ENCODE peak calls at places on chromosomes 4 and X, in nine cellular contexts. F, D, C, G, W, J, V, B and P are unnamed samples.

GRCh38 chrX:11113731-11114130 is 2.6 kb downstream of the HCCS start:
- DNase-seq in F (no peak), D (no peak), C (no peak), G (no peak), W (no peak), J (no peak), V (no peak), B (no peak), P (peak; percentile 15)

GRCh38 chrX:73964607-73965006 is 339.4 kb upstream of the ZCCHC13 start:
- DNase-seq in F (no peak), D (no peak), C (no peak), G (no peak), W (no peak), J (no peak), V (no peak), B (no peak), P (no peak)

GRCh38 chrX:131747173-131747572 is 203.3 kb downstream of the OR13H1 start:
- DNase-seq in F (peak; percentile 86), D (peak; percentile 85), C (no peak), G (peak; percentile 39), W (peak; percentile 76), J (peak; percentile 62), V (peak; percentile 67), B (peak; percentile 76), P (peak; percentile 89)

GRCh38 chr4:138500869-138501268 is 258.7 kb upstream of the SLC7A11 start:
- DNase-seq in F (no peak), D (no peak), C (no peak), G (no peak), W (no peak), J (no peak), V (no peak), B (no peak), P (no peak)

GRCh38 chr4:40992472-40993298 is 221.7 kb downstream of the APBB2 start:
- DNase-seq in F (no peak), D (no peak), C (no peak), G (no peak), W (no peak), J (no peak), V (no peak), B (no peak), P (peak; percentile 68)

GRCh38 chrX:69127466-69127865 is 37.8 kb downstream of the PJA1 start:
- DNase-seq in F (no peak), D (no peak), C (no peak), G (no peak), W (no peak), J (no peak), V (no peak), B (no peak), P (no peak)

GRCh38 chr4:149465941-149466340 is 349.7 kb downstream of the IQCM start:
- DNase-seq in F (no peak), D (no peak), C (no peak), G (no peak), W (no peak), J (no peak), V (no peak), B (no peak), P (no peak)

GRCh38 chr4:102172341-102172740 is 172.9 kb downstream of the SLC39A8 start:
- DNase-seq in F (no peak), D (no peak), C (no peak), G (no peak), W (no peak), J (no peak), V (no peak), B (no peak), P (no peak)

GRCh38 chr4:21885241-21885640 is 63.3 kb downstream of the KCNIP4 start:
- DNase-seq in F (no peak), D (no peak), C (no peak), G (no peak), W (no peak), J (no peak), V (no peak), B (no peak), P (peak; percentile 29)

GRCh38 chr4:73661646-73662119 is 41.4 kb upstream of the RASSF6 start:
- DNase-seq in F (no peak), D (no peak), C (no peak), G (no peak), W (no peak), J (no peak), V (no peak), B (no peak), P (peak; percentile 99)

GRCh38 chrX:91331476-91331875 is 103.2 kb upstream of the PABPC5 start:
- DNase-seq in F (no peak), D (no peak), C (no peak), G (no peak), W (no peak), J (no peak), V (no peak), B (no peak), P (no peak)

GRCh38 chr4:94285666-94286065 is 57.0 kb downstream of the HPGDS start:
- DNase-seq in F (no peak), D (peak; percentile 8), C (no peak), G (no peak), W (no peak), J (no peak), V (no peak), B (no peak), P (no peak)

GRCh38 chr4:94284889-94285288 is 57.7 kb downstream of the HPGDS start:
- DNase-seq in F (no peak), D (no peak), C (no peak), G (no peak), W (no peak), J (no peak), V (no peak), B (no peak), P (no peak)

DNA sequence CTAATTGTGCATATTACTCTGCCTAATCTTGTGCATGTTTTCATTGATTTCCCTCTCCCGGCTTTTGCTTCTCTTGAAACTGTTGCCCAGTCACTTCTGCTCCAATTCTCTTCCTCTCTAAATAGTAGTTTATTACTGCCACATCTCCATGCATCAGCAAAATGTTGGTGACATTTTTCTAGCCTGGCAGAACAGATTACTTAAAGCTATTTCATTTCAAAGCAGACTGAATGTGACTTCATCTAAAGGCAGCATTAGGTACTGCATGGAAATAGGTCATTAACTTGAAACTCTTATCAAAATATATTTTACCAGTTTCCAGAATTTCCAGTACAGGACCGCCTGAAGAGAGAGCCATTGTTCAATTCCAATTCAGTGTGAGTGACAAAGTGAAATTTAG is 52.4 kb downstream of the HPGDS start:
- DNase-seq in F (no peak), D (no peak), C (no peak), G (no peak), W (no peak), J (peak; percentile 4), V (no peak), B (no peak), P (no peak)
- TF ChIP-seq CTCF in F (no peak), D (no peak), C (no peak), G (peak; percentile 15), W (no peak), J (no peak), V (no peak), B (no peak), P (no peak)

DNA sequence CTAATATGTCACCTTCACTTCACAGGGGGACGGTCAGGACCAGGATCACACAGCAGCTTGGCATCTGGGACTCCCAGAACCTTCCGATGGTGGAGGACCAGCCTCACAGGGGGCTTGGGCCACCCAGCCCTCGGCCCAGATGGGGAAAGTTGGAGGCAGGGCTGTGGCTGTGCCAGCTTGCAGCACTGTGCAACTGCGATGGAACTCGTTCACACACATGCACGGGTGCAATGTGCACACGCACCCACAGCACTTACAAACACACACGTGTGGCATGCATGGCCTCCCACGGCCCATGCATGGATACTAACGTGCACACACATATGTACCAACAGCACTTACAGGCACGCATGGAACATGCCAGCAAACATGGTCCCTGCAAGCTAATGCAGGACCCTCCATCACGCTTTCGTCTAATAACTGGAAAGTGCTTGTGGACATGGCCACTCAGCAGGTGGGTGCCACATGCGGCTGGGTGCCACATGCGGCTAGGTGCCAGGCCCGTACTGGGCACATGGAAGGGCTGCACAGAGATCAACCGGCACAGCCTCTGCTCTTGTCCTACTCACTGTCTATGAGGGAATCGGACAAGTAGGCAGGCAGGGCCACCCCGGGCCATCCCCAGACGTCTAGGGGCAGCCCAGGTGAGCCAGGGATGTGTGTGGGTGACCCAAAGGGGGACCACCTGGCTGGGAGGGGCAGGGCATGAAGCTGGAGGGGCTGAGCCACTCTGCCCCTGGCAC is 63.2 kb downstream of the ADRA2C start:
- DNase-seq in F (no peak), D (no peak), C (no peak), G (no peak), W (peak; percentile 18), J (no peak), V (no peak), B (no peak), P (no peak)
- H3K4me3 ChIP-seq in F (no peak overlapping the region), D (no peak overlapping the region), C (no peak overlapping the region), G (no peak overlapping the region), W (no peak overlapping the region), J (no peak overlapping the region), V (no peak overlapping the region), B (no peak overlapping the region), P (no peak overlapping the region)

GRCh38 chr4:66662620-66663019 is 882.7 kb downstream of the CENPC start:
- DNase-seq in F (no peak), D (no peak), C (no peak), G (no peak), W (no peak), J (no peak), V (no peak), B (no peak), P (no peak)
- TF ChIP-seq CTCF in F (no peak), D (no peak), C (no peak), G (no peak), W (no peak), J (no peak), V (no peak), B (no peak), P (no peak)

DNA sequence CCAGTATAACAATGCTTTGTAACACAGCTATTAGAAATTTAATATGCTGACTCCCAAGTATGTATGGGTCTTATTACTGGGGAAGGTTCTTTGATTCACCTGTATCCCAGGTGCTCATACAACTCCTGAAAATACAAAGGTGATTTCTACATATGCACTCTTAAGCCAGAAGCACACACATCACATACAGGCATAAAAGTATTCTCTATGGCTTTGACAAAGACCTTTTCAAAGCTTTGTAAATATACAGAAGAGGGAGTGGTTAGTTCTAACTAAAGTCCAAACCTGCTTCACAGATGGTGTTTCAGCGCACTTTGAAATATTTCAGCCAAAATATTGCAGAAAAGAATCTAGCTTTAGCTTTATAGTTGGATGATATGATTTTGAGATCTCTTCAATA is 191.4 kb downstream of the SNCA start:
- DNase-seq in F (no peak), D (no peak), C (no peak), G (no peak), W (no peak), J (no peak), V (no peak), B (no peak), P (no peak)
- H3K4me3 ChIP-seq in F (no peak overlapping the region), D (no peak overlapping the region), C (no peak overlapping the region), G (no peak overlapping the region), W (no peak overlapping the region), J (no peak overlapping the region), V (no peak overlapping the region), B (no peak overlapping the region), P (no peak overlapping the region)

DNA sequence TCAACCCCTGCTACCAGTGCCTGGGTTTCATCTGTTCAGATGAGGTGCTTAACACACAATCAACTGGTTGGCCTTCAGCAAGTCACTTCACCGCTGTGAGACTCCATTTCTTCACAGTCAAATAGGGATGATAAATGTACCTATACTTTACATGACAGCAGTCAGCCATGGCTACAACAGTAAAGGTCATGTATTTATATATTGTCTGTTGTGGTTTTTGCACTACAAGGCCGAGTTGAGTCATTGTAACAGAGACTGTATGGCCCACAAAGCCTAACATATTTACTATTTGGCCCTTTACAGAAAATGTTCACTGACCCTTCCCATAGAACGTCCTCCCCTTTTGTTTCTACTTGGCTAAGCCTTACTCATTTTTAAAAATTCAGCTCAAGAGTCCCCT is 404.6 kb upstream of the F9 start:
- DNase-seq in F (no peak), D (no peak), C (no peak), G (no peak), W (no peak), J (no peak), V (no peak), B (no peak), P (no peak)
- TF ChIP-seq CTCF in F (no peak), D (no peak), C (no peak), G (no peak), W (no peak), J (no peak), V (no peak), B (no peak), P (no peak)